ENCODE peak calls at places on chromosomes 16 and 17, in five cellular contexts. One of them, this sample, is unnamed.
A peak's percentile ranks its signal among the peaks of the same experiment; 100 is the strongest.

GRCh38 chr16:87178177-87178863 is 138.9 kb downstream of the C16orf95 start:
- DNase-seq in neuronal stem cell: no peak
- DNase-seq in mesendoderm: peak; percentile 53
- DNase-seq in IMR-90: no peak
- DNase-seq in H1: no peak
- DNase-seq in this sample: peak; percentile 60

GRCh38 chr16:6247771-6248170 is 1084.9 kb upstream of the RBFOX1 start:
- DNase-seq in neuronal stem cell: no peak
- DNase-seq in mesendoderm: no peak
- DNase-seq in IMR-90: no peak
- DNase-seq in H1: peak; percentile 8
- DNase-seq in this sample: no peak

GRCh38 chr17:40777971-40778370 is 4.4 kb downstream of the KRT27 start:
- DNase-seq in neuronal stem cell: no peak
- DNase-seq in mesendoderm: no peak
- DNase-seq in IMR-90: no peak
- DNase-seq in H1: no peak
- DNase-seq in this sample: no peak

GRCh38 chr17:34892864-34893263 is 68.4 kb downstream of the CCT6B start:
- DNase-seq in neuronal stem cell: peak; percentile 46
- DNase-seq in mesendoderm: peak; percentile 59
- DNase-seq in IMR-90: no peak
- DNase-seq in H1: peak; percentile 77
- DNase-seq in this sample: no peak

GRCh38 chr17:17624776-17625175 is 33.3 kb upstream of the PEMT start:
- DNase-seq in neuronal stem cell: no peak
- DNase-seq in mesendoderm: no peak
- DNase-seq in IMR-90: no peak
- DNase-seq in H1: no peak
- DNase-seq in this sample: peak; percentile 41

GRCh38 chr17:76474238-76474637 is 6.8 kb downstream of the AANAT start:
- DNase-seq in neuronal stem cell: no peak
- DNase-seq in mesendoderm: no peak
- DNase-seq in IMR-90: no peak
- DNase-seq in H1: no peak
- DNase-seq in this sample: no peak

GRCh38 chr17:19013806-19014627 is 9.5 kb upstream of the FAM83G start:
- DNase-seq in neuronal stem cell: no peak
- DNase-seq in mesendoderm: no peak
- DNase-seq in IMR-90: no peak
- DNase-seq in H1: no peak
- DNase-seq in this sample: no peak

GRCh38 chr16:3256876-3257465 is 538 bp upstream of the MEFV start:
- DNase-seq in neuronal stem cell: no peak
- DNase-seq in mesendoderm: no peak
- DNase-seq in IMR-90: peak; percentile 24
- DNase-seq in H1: no peak
- DNase-seq in this sample: no peak

GRCh38 chr17:34639706-34640425 is 60.5 kb downstream of the TMEM132E start:
- DNase-seq in neuronal stem cell: no peak
- DNase-seq in mesendoderm: no peak
- DNase-seq in IMR-90: no peak
- DNase-seq in H1: no peak
- DNase-seq in this sample: no peak

GRCh38 chr16:14513389-14514107 is 116.5 kb downstream of the PARN start:
- DNase-seq in neuronal stem cell: no peak
- DNase-seq in mesendoderm: no peak
- DNase-seq in IMR-90: no peak
- DNase-seq in H1: no peak
- DNase-seq in this sample: no peak

GRCh38 chr16:60073376-60073775 is 1339.3 kb upstream of the GOT2 start:
- DNase-seq in neuronal stem cell: no peak
- DNase-seq in mesendoderm: no peak
- DNase-seq in IMR-90: no peak
- DNase-seq in H1: no peak
- DNase-seq in this sample: no peak

GRCh38 chr16:1299012-1299867 is 10.2 kb upstream of the UBE2I start:
- DNase-seq in neuronal stem cell: no peak
- DNase-seq in mesendoderm: no peak
- DNase-seq in IMR-90: no peak
- DNase-seq in H1: no peak
- DNase-seq in this sample: no peak

GRCh38 chr17:82302991-82303943 is 14.1 kb downstream of the CD7 start:
- DNase-seq in neuronal stem cell: no peak
- DNase-seq in mesendoderm: no peak
- DNase-seq in IMR-90: no peak
- DNase-seq in H1: peak; percentile 47
- DNase-seq in this sample: no peak

GRCh38 chr16:13426279-13426678 is 493.7 kb upstream of the ERCC4 start:
- DNase-seq in neuronal stem cell: no peak
- DNase-seq in mesendoderm: peak; percentile 84
- DNase-seq in IMR-90: no peak
- DNase-seq in H1: no peak
- DNase-seq in this sample: no peak

GRCh38 chr17:64297467-64298088 is 34.5 kb upstream of the TEX2 start:
- DNase-seq in neuronal stem cell: no peak
- DNase-seq in mesendoderm: peak; percentile 38
- DNase-seq in IMR-90: no peak
- DNase-seq in H1: no peak
- DNase-seq in this sample: no peak

GRCh38 chr17:68296217-68297140 is 5.2 kb downstream of the ARSG start:
- DNase-seq in neuronal stem cell: no peak
- DNase-seq in mesendoderm: peak; percentile 77
- DNase-seq in IMR-90: no peak
- DNase-seq in H1: no peak
- DNase-seq in this sample: no peak
- H2BK5ac ChIP-seq in neuronal stem cell: no peak overlapping the region
- H2BK5ac ChIP-seq in mesendoderm: no peak overlapping the region
- H2BK5ac ChIP-seq in IMR-90: no peak overlapping the region
- H2BK5ac ChIP-seq in H1: peak overlapping the region; percentile 60
- H2BK5ac ChIP-seq in this sample: no peak overlapping the region

GRCh38 chr16:27231692-27232060 is 28.4 kb downstream of the KDM8 start:
- DNase-seq in neuronal stem cell: no peak
- DNase-seq in mesendoderm: no peak
- DNase-seq in IMR-90: no peak
- DNase-seq in H1: no peak
- DNase-seq in this sample: no peak
- H3K4me2 ChIP-seq in neuronal stem cell: no peak overlapping the region
- H3K4me2 ChIP-seq in mesendoderm: no peak overlapping the region
- H3K4me2 ChIP-seq in IMR-90: no peak overlapping the region
- H3K4me2 ChIP-seq in H1: no peak overlapping the region
- H3K4me2 ChIP-seq in this sample: no peak overlapping the region

DNA sequence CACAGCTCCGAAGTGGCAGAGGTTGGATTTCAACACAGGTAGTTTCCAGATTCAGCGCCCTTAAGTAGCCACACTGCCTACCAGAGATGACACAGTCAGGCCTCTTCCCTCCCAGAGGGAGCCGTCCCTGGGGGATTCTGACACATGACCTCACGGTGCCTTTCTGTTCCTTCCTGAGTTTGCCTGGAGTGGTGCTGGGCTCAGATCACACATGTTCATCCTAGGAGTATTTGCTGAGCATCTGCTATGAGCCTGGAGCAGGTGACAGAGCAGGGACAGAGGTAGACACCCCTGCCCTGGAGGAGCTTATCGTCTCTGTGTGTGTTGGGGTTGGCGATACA is 120.5 kb upstream of the GSE1 start:
- DNase-seq in neuronal stem cell: no peak
- DNase-seq in mesendoderm: peak; percentile 63
- DNase-seq in IMR-90: no peak
- DNase-seq in H1: no peak
- DNase-seq in this sample: no peak
- H2BK5ac ChIP-seq in neuronal stem cell: no peak overlapping the region
- H2BK5ac ChIP-seq in mesendoderm: no peak overlapping the region
- H2BK5ac ChIP-seq in IMR-90: no peak overlapping the region
- H2BK5ac ChIP-seq in H1: peak overlapping the region; percentile 67
- H2BK5ac ChIP-seq in this sample: no peak overlapping the region

DNA sequence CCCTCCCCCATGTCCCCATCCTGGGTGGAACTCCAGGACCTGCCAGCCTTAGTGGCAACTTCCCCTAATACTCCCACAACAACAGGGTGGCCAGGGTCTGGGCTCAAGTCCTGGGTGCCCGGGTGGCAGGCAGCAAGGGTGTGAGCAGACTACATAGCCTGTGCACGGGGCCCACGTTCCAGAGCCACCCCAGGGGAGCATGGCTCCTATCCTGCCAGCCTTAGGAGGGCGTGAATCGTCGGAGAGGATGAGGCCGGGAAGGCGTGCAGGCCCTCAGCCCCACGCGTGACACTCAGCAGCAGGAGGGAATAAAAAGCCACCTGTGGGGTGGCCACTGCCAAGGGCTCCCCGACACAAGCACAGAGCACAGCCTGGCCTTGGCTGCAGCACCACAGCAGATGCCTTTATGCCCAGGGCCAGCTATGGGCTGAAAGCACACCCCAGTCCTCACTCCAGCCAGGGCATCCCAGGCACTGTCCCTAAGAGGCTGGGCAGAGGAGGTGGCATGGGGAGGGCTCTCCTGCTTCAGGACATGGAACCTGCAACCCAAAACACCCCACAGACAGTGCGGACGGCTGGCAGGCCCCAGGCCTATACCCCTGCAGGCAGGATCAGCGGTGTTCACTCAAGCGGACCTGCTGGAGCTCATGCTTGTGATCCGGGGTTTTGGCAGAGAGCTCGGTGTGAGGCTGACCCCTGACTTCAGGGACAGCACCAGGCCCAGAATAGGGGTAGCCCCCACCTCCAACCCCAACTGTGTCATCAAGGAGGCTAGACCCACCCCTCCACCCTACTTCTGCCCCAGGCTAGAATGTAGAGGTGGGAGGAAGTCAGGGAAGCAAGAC is 2.7 kb downstream of the BCAR1 start:
- DNase-seq in neuronal stem cell: no peak
- DNase-seq in mesendoderm: no peak
- DNase-seq in IMR-90: no peak
- DNase-seq in H1: no peak
- DNase-seq in this sample: no peak
- H3K4me2 ChIP-seq in neuronal stem cell: no peak overlapping the region
- H3K4me2 ChIP-seq in mesendoderm: no peak overlapping the region
- H3K4me2 ChIP-seq in IMR-90: peak overlapping the region; percentile 86
- H3K4me2 ChIP-seq in H1: no peak overlapping the region
- H3K4me2 ChIP-seq in this sample: peak overlapping the region; percentile 93

DNA sequence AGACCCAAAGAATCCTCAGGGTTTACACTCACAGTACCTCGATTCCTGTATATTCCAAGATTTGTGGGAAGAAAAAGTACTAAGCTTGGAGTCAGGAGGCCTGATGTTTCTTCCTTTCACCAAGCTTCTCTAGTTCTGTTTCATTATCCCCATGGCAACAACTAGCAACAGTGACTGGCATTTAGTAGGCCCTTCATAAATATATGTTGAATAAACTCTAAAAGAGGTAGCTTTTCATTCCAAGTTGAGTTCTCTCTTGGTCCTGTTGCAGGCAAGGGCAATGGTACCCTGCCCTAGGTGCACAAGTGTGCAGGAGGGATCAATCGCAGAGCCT is 527 bp upstream of the UBE2Z start:
- DNase-seq in neuronal stem cell: no peak
- DNase-seq in mesendoderm: peak; percentile 85
- DNase-seq in IMR-90: peak; percentile 64
- DNase-seq in H1: no peak
- DNase-seq in this sample: peak; percentile 89
- H2BK5ac ChIP-seq in neuronal stem cell: no peak overlapping the region
- H2BK5ac ChIP-seq in mesendoderm: no peak overlapping the region
- H2BK5ac ChIP-seq in IMR-90: peak overlapping the region; percentile 95
- H2BK5ac ChIP-seq in H1: peak overlapping the region; percentile 94
- H2BK5ac ChIP-seq in this sample: no peak overlapping the region

DNA sequence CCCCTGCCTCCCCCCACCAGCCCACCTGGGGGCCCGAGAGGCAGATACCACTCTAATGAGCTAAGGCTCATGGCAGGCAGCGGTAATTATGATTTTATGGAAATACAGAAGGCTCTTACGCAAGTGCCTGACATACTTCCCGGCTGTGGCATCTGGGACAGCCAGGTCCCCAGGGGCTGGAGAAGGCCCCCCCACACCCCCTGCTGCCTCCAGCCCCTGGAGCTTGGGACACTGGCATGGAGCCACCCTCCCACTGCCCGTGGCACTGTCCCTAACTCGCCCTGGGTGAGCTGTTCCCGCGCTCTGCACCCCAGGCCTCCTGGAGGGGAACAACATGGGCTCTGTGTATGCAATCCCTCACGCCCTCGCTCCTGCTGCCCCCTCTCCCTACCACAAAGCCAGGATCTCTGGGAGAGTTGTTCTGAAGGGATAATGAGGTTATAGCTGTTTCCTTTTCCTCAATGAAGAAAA is 5.4 kb upstream of the STAC2 start:
- DNase-seq in neuronal stem cell: no peak
- DNase-seq in mesendoderm: no peak
- DNase-seq in IMR-90: no peak
- DNase-seq in H1: no peak
- DNase-seq in this sample: no peak
- H3K4me2 ChIP-seq in neuronal stem cell: no peak overlapping the region
- H3K4me2 ChIP-seq in mesendoderm: no peak overlapping the region
- H3K4me2 ChIP-seq in IMR-90: no peak overlapping the region
- H3K4me2 ChIP-seq in H1: peak overlapping the region; percentile 94
- H3K4me2 ChIP-seq in this sample: no peak overlapping the region

GRCh38 chr16:57798267-57798810 is 4.0 kb downstream of the KIFC3 start:
- DNase-seq in neuronal stem cell: no peak
- DNase-seq in mesendoderm: no peak
- DNase-seq in IMR-90: no peak
- DNase-seq in H1: no peak
- DNase-seq in this sample: no peak
- H2BK5ac ChIP-seq in neuronal stem cell: no peak overlapping the region
- H2BK5ac ChIP-seq in mesendoderm: peak overlapping the region; percentile 12
- H2BK5ac ChIP-seq in IMR-90: no peak overlapping the region
- H2BK5ac ChIP-seq in H1: peak overlapping the region; percentile 13
- H2BK5ac ChIP-seq in this sample: peak overlapping the region; percentile 91

GRCh38 chr17:74740641-74741387 is 3.8 kb downstream of the RAB37 start:
- DNase-seq in neuronal stem cell: no peak
- DNase-seq in mesendoderm: no peak
- DNase-seq in IMR-90: no peak
- DNase-seq in H1: no peak
- DNase-seq in this sample: no peak
- H3K4me2 ChIP-seq in neuronal stem cell: no peak overlapping the region
- H3K4me2 ChIP-seq in mesendoderm: no peak overlapping the region
- H3K4me2 ChIP-seq in IMR-90: no peak overlapping the region
- H3K4me2 ChIP-seq in H1: no peak overlapping the region
- H3K4me2 ChIP-seq in this sample: no peak overlapping the region

DNA sequence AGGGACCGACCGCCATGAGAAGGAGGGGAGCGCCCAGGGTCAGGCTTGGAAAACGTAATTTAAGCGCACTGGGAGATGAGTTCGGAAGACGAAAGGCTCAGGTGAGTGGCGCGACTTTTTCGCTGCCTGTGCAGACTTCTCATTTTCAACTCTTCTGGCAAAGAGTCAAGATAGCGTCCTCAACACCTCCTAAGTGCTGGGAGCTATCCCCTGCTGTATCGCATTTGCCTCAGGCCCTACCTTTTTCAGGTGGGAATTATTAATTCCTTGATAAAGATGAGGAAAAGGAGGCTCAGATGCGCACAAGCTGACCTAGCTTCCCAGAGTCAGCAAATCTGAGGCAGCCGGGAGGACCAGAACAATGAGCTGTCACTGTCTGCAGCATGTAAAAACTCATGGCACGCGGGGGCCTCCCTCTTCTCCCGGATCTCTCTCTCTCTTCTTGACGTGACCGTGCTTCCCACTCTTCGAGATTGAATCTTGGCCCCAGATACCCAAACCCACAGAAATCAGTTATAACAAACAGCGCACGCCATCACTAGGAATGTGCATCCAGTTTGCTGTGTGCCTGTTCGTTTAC is 496 bp upstream of the ADAMTS18 start:
- DNase-seq in neuronal stem cell: peak; percentile 9
- DNase-seq in mesendoderm: peak; percentile 35
- DNase-seq in IMR-90: no peak
- DNase-seq in H1: peak; percentile 50
- DNase-seq in this sample: no peak
- H2BK5ac ChIP-seq in neuronal stem cell: no peak overlapping the region
- H2BK5ac ChIP-seq in mesendoderm: no peak overlapping the region
- H2BK5ac ChIP-seq in IMR-90: no peak overlapping the region
- H2BK5ac ChIP-seq in H1: no peak overlapping the region
- H2BK5ac ChIP-seq in this sample: no peak overlapping the region

This sample was measured in mesenchymal stem cell.